ENCODE peak calls at places on chromosome 19, in nine cellular contexts. P, H, M, F, U, O, X, K and Y are unnamed samples.

GRCh38 chr19:45863335-45863839 is 440 bp upstream of the SYMPK start:
- DNase-seq in H (no peak), O (no peak), X (no peak), M (no peak), U (no peak), K (no peak), P (no peak), F (no peak), Y (no peak)

GRCh38 chr19:13748169-13748884 is 16.0 kb upstream of the MRI1 start:
- DNase-seq in X (no peak), M (no peak), H (no peak), P (no peak), F (peak), K (no peak), U (no peak), O (no peak), Y (no peak)

GRCh38 chr19:48419158-48419920 is 25.9 kb downstream of the GRIN2D start:
- DNase-seq in M (no peak), P (no peak), U (no peak), H (peak), X (no peak), F (no peak), K (no peak), O (peak), Y (no peak)

GRCh38 chr19:40604647-40605200 is 3.6 kb downstream of the LTBP4 start:
- DNase-seq in K (no peak), U (no peak), F (no peak), O (no peak), X (no peak), P (no peak), M (no peak), H (no peak), Y (no peak)

GRCh38 chr19:2478324-2478755 is 2.4 kb downstream of the GADD45B start:
- DNase-seq in H (peak), X (no peak), O (no peak), F (peak), M (no peak), U (peak), P (no peak), K (no peak), Y (peak)

GRCh38 chr19:44822177-44822576 is 13.3 kb downstream of the BCAM start:
- DNase-seq in P (no peak), M (no peak), O (no peak), K (no peak), H (no peak), X (no peak), F (no peak), U (peak), Y (no peak)

GRCh38 chr19:10292206-10292788 is 2.5 kb downstream of the ICAM5 start:
- DNase-seq in X (peak), O (peak), H (peak), U (peak), M (no peak), P (peak), K (no peak), F (peak), Y (peak)

GRCh38 chr19:33815410-33816340 is 19.0 kb downstream of the KCTD15 start:
- DNase-seq in P (no peak), K (no peak), H (no peak), M (no peak), O (no peak), F (no peak), U (no peak), X (no peak), Y (no peak)

GRCh38 chr19:46528601-46529447 is 33.2 kb upstream of the PNMA8B start:
- DNase-seq in F (no peak), K (no peak), H (no peak), U (no peak), M (no peak), X (no peak), O (no peak), P (no peak), Y (no peak)

GRCh38 chr19:10836478-10837325 is 690 bp upstream of the TMED1 start:
- DNase-seq in U (peak), X (no peak), K (no peak), P (peak), H (peak), M (peak), O (peak), F (peak), Y (peak)

GRCh38 chr19:41299755-41300089 is 10.2 kb upstream of the CCDC97 start:
- DNase-seq in U (peak), P (no peak), X (no peak), H (no peak), M (no peak), K (peak), F (peak), O (no peak), Y (peak)

GRCh38 chr19:51102991-51103390 is 5.2 kb downstream of the CTU1 start:
- DNase-seq in U (no peak), P (no peak), F (no peak), X (no peak), K (no peak), M (no peak), O (no peak), H (no peak), Y (no peak)

GRCh38 chr19:49422407-49423277 is 599 bp downstream of the PTH2 start:
- DNase-seq in O (no peak), U (no peak), H (peak), P (no peak), X (no peak), K (peak), F (peak), M (no peak), Y (no peak)

GRCh38 chr19:53657778-53658177 is 26.0 kb downstream of the DPRX start:
- DNase-seq in F (no peak), X (no peak), U (no peak), O (no peak), M (no peak), K (no peak), H (no peak), P (no peak), Y (no peak)

GRCh38 chr19:34432797-34433196 is 4.6 kb downstream of the UBA2 start:
- DNase-seq in H (peak), P (no peak), O (no peak), U (peak), M (no peak), F (peak), X (no peak), K (no peak), Y (no peak)

GRCh38 chr19:40217921-40218890 is at the start of gene TTC9B:
- DNase-seq in H (peak), O (peak), M (no peak), K (no peak), P (no peak), U (no peak), F (no peak), X (no peak), Y (no peak)

GRCh38 chr19:6100284-6100915 is 9.9 kb downstream of the RFX2 start:
- DNase-seq in M (no peak), F (no peak), K (no peak), P (no peak), X (no peak), O (no peak), H (peak), U (no peak), Y (peak)

GRCh38 chr19:38687837-38688378 is 40.5 kb downstream of the ACTN4 start:
- DNase-seq in M (no peak), H (no peak), X (no peak), O (no peak), U (no peak), K (no peak), F (no peak), P (no peak), Y (no peak)

GRCh38 chr19:5345895-5346386 is 5.3 kb upstream of the PTPRS start:
- DNase-seq in P (no peak), H (no peak), U (no peak), F (peak), X (no peak), O (no peak), M (no peak), K (no peak), Y (no peak)